ENCODE peak calls at places on chromosome 15, in nine cellular contexts. Y is endodermal cell, O is SJSA1, P is sigmoid colon, N is heart left ventricle, G is suprapubic skin, F is left lung, B is thyroid gland, V is IMR-90. C is an unnamed sample.

GRCh38 chr15:59208850-59209249 is 2.2 kb downstream of the LDHAL6B start:
- DNase-seq in G (no peak), Y (no peak), B (no peak), P (no peak), F (no peak), O (no peak), N (no peak), V (no peak), C (no peak)

GRCh38 chr15:60590935-60591490 is 112.1 kb upstream of the ICE2 start:
- DNase-seq in F (peak; percentile 80), G (peak; percentile 82), P (peak; percentile 76), B (peak; percentile 50), Y (peak; percentile 88), O (no peak), N (peak; percentile 74), V (peak; percentile 36), C (peak; percentile 59)

GRCh38 chr15:63587527-63587926 is 9.7 kb upstream of the FBXL22 start:
- DNase-seq in O (no peak), G (no peak), B (no peak), P (no peak), V (peak; percentile 78), Y (no peak), N (no peak), F (no peak), C (no peak)

GRCh38 chr15:48868549-48868948 is 9.4 kb upstream of the EID1 start:
- DNase-seq in O (no peak), P (no peak), F (no peak), B (no peak), G (no peak), V (peak; percentile 87), Y (no peak), N (no peak), C (no peak)

GRCh38 chr15:56602253-56602652 is 131.1 kb downstream of the ZNF280D start:
- DNase-seq in O (no peak), G (no peak), Y (no peak), F (no peak), N (no peak), B (no peak), V (no peak), P (no peak), C (no peak)

GRCh38 chr15:31327674-31328424 is 1.2 kb downstream of the KLF13 start:
- DNase-seq in O (no peak), B (peak; percentile 80), F (peak; percentile 94), N (peak; percentile 89), P (peak; percentile 81), Y (peak; percentile 76), G (no peak), V (peak; percentile 19), C (peak; percentile 87)

GRCh38 chr15:66598095-66598815 is 32.5 kb upstream of the LCTL start:
- DNase-seq in N (peak; percentile 34), B (no peak), Y (no peak), F (no peak), V (no peak), O (no peak), G (no peak), P (no peak), C (no peak)

GRCh38 chr15:72584006-72584405 is 70.5 kb upstream of the GOLGA6B start:
- DNase-seq in P (no peak), O (no peak), G (no peak), V (peak; percentile 25), N (no peak), Y (no peak), F (no peak), B (no peak), C (no peak)

GRCh38 chr15:85592148-85592547 is 202.6 kb downstream of the KLHL25 start:
- DNase-seq in Y (no peak), V (peak; percentile 86), B (no peak), F (no peak), P (no peak), G (no peak), O (no peak), N (no peak), C (no peak)

GRCh38 chr15:73081321-73081958 is 29.2 kb downstream of the NEO1 start:
- DNase-seq in G (no peak), N (no peak), B (peak; percentile 11), O (no peak), F (no peak), P (no peak), V (peak; percentile 71), Y (no peak), C (no peak)

GRCh38 chr15:55990071-55990470 is 3.3 kb downstream of the NEDD4 start:
- DNase-seq in G (no peak), O (no peak), N (no peak), Y (no peak), F (no peak), V (no peak), B (no peak), P (no peak), C (no peak)

GRCh38 chr15:25684521-25685215 is 178.5 kb downstream of the ATP10A start:
- DNase-seq in P (peak; percentile 85), F (no peak), Y (no peak), B (peak; percentile 18), G (peak; percentile 78), V (peak; percentile 80), O (no peak), N (no peak), C (no peak)

GRCh38 chr15:74384566-74385441 is 17.4 kb upstream of the CYP11A1 start:
- DNase-seq in F (peak; percentile 79), G (no peak), B (no peak), N (peak; percentile 66), P (no peak), Y (no peak), V (no peak), O (no peak), C (peak; percentile 80)

GRCh38 chr15:58292761-58293175 is 139.0 kb upstream of the LIPC start:
- DNase-seq in B (no peak), N (no peak), Y (no peak), F (no peak), V (peak; percentile 28), P (no peak), G (no peak), O (no peak), C (no peak)

GRCh38 chr15:90820481-90820880 is 47.9 kb upstream of the FURIN start:
- DNase-seq in P (peak; percentile 62), O (no peak), B (no peak), G (no peak), N (no peak), Y (no peak), V (no peak), F (peak; percentile 71), C (no peak)

GRCh38 chr15:48644827-48645557 is 517 bp downstream of the FBN1 start:
- DNase-seq in V (peak; percentile 62), F (peak; percentile 86), B (peak; percentile 57), P (peak; percentile 69), O (peak; percentile 72), N (peak; percentile 80), Y (peak; percentile 86), G (no peak), C (no peak)

GRCh38 chr15:56919708-56920637 is 1.5 kb downstream of the TCF12 start:
- DNase-seq in B (peak; percentile 10), N (no peak), P (peak; percentile 75), O (no peak), Y (peak; percentile 84), V (peak; percentile 35), F (peak; percentile 83), G (no peak), C (no peak)

GRCh38 chr15:80547264-80547663 is 143.1 kb downstream of the ARNT2 start:
- DNase-seq in O (no peak), Y (no peak), G (no peak), V (no peak), N (no peak), B (no peak), F (no peak), P (no peak), C (no peak)

GRCh38 chr15:89406218-89406716 is 71.6 kb upstream of the POLG start:
- DNase-seq in F (no peak), G (no peak), O (no peak), P (no peak), Y (peak; percentile 59), B (no peak), N (no peak), V (no peak), C (no peak)
- H3K4me1 ChIP-seq in F (peaks cover 46% of the 10 kb centered on the region), G (peaks cover 42% of the 10 kb centered on the region), O (peaks cover 12% of the 10 kb centered on the region), P (peaks cover 54% of the 10 kb centered on the region), Y (peaks cover 3% of the 10 kb centered on the region), B (peaks cover 7% of the 10 kb centered on the region), N (peaks cover 34% of the 10 kb centered on the region), V (peaks cover 1% of the 10 kb centered on the region), C (peaks cover 27% of the 10 kb centered on the region)

GRCh38 chr15:40381818-40382529 is 547 bp upstream of the KNSTRN start:
- DNase-seq in F (no peak), O (no peak), N (no peak), Y (no peak), P (no peak), V (no peak), G (no peak), B (no peak), C (no peak)
- H3K4me3 ChIP-seq in F (no peak overlapping the region), O (no peak overlapping the region), N (peak overlapping the region; percentile 77), Y (no peak overlapping the region), P (no peak overlapping the region), V (no peak overlapping the region), G (no peak overlapping the region), B (no peak overlapping the region), C (peak overlapping the region; percentile 88)

DNA sequence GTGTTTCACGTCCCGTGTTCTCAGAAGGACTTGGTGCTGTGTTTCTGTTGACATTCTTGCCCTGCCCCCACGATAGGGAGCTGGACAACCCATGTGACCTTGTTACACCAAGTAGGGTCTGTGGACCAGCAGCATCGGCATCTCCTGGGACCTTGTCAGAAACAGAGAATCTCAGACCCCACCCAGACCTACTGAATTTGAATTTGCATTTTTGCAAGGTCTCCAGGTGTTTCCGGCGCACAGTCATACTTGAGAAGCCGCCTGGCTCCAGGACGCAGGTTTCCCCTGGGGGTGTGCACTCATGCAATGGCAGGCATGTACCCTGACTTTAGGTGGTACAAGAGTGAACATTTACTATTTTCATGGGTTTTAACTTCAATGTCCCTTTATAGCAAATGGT is 117.9 kb downstream of the TLE3 start:
- DNase-seq in Y (no peak), N (no peak), F (no peak), B (no peak), V (no peak), G (no peak), O (no peak), P (no peak), C (peak; percentile 1)
- H3K4me1 ChIP-seq in Y (no peaks in the 10 kb centered on the region), N (no peaks in the 10 kb centered on the region), F (no peaks in the 10 kb centered on the region), B (no peaks in the 10 kb centered on the region), V (no peaks in the 10 kb centered on the region), G (no peaks in the 10 kb centered on the region), O (peaks cover 29% of the 10 kb centered on the region), P (no peaks in the 10 kb centered on the region), C (no peaks in the 10 kb centered on the region)

DNA sequence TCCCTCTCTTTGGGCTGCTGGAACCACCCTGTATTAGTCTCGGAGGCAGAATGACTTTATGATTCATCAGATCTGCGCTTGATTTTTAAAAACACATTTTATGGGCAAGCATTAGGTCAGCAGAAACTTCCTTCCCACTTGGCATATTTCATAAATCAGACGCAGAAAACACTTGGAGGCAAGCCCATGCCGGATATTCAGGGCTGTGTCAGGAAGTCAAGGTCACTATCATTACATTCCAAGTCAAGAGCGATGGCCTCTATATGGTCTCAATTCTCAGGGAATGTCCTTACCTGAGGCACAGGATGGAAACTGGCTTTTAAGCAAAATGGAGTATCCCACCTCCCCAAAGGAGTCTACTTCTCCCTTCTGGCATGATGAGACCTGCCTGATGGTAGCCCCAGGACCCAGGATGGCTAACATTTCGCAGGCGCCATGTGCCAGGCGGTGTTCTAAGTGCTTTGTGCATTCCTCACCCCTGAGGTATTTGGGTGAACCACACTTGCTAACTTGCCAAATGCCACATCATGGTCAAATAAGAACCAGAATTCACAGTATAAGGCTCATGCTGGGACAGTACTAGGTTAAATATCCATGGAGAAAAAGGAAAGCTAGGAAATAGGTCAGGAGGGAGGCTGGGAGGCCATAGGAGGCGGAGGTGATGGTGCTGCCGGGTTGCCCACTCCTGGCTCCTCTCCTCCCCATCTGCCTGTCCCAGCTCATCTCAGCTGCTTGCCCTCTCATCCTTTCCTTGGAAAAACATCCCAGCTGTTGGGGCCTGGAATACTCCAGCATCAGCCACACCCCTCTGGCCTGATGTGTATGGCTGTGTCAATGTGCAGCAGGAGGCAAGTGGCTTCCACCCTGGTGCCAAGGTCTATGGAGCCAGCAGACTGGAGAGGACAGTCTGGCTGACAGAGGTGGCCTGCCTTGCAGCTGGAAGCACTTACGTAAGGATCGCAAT is 18.8 kb downstream of the BCL2L10 start:
- DNase-seq in Y (no peak), O (peak; percentile 80), B (no peak), P (peak; percentile 78), N (no peak), F (no peak), V (peak; percentile 84), G (peak; percentile 88), C (no peak)
- H3K4me3 ChIP-seq in Y (no peak overlapping the region), O (no peak overlapping the region), B (no peak overlapping the region), P (no peak overlapping the region), N (no peak overlapping the region), F (no peak overlapping the region), V (no peak overlapping the region), G (no peak overlapping the region), C (no peak overlapping the region)